ENCODE peak calls at places on chromosome 4, in four cellular contexts. Q is HepG2, O is GM12878, Z is SK-N-SH. N is an unnamed sample.

GRCh38 chr4:158760866-158761265 is 8.0 kb upstream of the FNIP2 start:
- DNase-seq in Q (no peak), O (no peak), Z (no peak), N (no peak)

GRCh38 chr4:113316879-113317278 is 267.4 kb downstream of the ANK2 start:
- DNase-seq in Q (no peak), O (peak), Z (peak), N (no peak)

GRCh38 chr4:128061566-128062536 is 739 bp downstream of the LARP1B start:
- DNase-seq in Q (peak), O (no peak), Z (peak), N (peak)

GRCh38 chr4:45063166-45063565 is 336.8 kb upstream of the GNPDA2 start:
- DNase-seq in Q (no peak), O (no peak), Z (no peak), N (no peak)

GRCh38 chr4:212438-213174 is 88.3 kb downstream of the ZNF718 start:
- DNase-seq in Q (no peak), O (no peak), Z (peak), N (peak)

GRCh38 chr4:76214269-76214628 is 625 bp upstream of the SCARB2 start:
- DNase-seq in Q (no peak), O (no peak), Z (no peak), N (no peak)

GRCh38 chr4:78297075-78297815 is 240.1 kb downstream of the FRAS1 start:
- DNase-seq in Q (no peak), O (peak), Z (no peak), N (no peak)

GRCh38 chr4:59247032-59247431 is 1953.1 kb upstream of the ADGRL3 start:
- DNase-seq in Q (peak), O (no peak), Z (peak), N (no peak)

GRCh38 chr4:74230902-74231499 is 73.1 kb downstream of the MTHFD2L start:
- DNase-seq in Q (no peak), O (no peak), Z (no peak), N (no peak)

GRCh38 chr4:156934259-156934635 is 37.4 kb downstream of the PDGFC start:
- DNase-seq in Q (no peak), O (no peak), Z (no peak), N (no peak)

GRCh38 chr4:183142566-183143545 is 43.8 kb downstream of the WWC2 start:
- DNase-seq in Q (no peak), O (no peak), Z (peak), N (no peak)

GRCh38 chr4:187464561-187464960 is 531.0 kb upstream of the ZFP42 start:
- DNase-seq in Q (no peak), O (no peak), Z (no peak), N (no peak)

GRCh38 chr4:30837131-30837539 is 117.0 kb downstream of the PCDH7 start:
- DNase-seq in Q (no peak), O (no peak), Z (no peak), N (no peak)

GRCh38 chr4:61201562-61202099 is 1.5 kb downstream of the ADGRL3 start:
- DNase-seq in Q (no peak), O (no peak), Z (peak), N (no peak)

GRCh38 chr4:61200195-61200990 is at the start of gene ADGRL3:
- DNase-seq in Q (no peak), O (no peak), Z (peak), N (no peak)

GRCh38 chr4:61202638-61203495 is 2.7 kb downstream of the ADGRL3 start:
- DNase-seq in Q (no peak), O (no peak), Z (peak), N (no peak)

GRCh38 chr4:61200991-61201526 is 933 bp downstream of the ADGRL3 start:
- DNase-seq in Q (no peak), O (no peak), Z (peak), N (no peak)

DNA sequence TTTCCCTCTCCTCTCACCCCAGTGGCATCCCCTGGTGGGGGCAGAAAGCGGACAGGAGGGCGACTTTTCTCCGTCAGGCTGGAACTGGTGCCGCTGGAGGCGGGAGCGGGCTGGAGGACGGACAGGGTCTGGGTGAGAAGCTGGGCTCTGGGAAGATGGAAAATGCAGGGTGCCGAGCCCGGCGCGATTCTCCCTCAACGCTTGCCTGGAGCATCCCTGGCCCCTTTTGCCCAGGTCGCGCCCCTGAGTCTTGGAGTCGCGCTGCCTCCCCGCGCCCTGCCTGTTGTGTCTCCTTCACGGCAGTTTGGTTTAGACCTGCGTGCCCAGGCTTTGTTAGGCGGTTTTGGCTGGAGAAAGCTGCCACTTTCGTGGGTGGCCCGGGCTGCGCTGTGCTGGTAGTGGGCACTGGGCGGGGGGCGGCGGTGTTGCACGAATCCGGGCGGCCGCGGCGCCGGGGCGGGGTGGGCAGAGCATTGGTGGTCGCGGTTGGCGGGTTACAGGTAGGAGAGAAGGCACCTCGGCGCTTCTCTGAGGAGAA is 2.0 kb downstream of the ADGRL3 start:
- DNase-seq in Q (no peak), O (no peak), Z (peak), N (no peak)
- TF ChIP-seq MXI1 in Q (no peak), O (no peak), Z (no peak), N (no peak)

GRCh38 chr4:10620935-10621488 is 63.6 kb downstream of the CLNK start:
- DNase-seq in Q (no peak), O (no peak), Z (no peak), N (no peak)

GRCh38 chr4:10622728-10623127 is 61.8 kb downstream of the CLNK start:
- DNase-seq in Q (no peak), O (peak), Z (no peak), N (no peak)

GRCh38 chr4:10623241-10623640 is 61.3 kb downstream of the CLNK start:
- DNase-seq in Q (no peak), O (no peak), Z (no peak), N (no peak)

GRCh38 chr4:10619220-10619619 is 65.3 kb downstream of the CLNK start:
- DNase-seq in Q (no peak), O (no peak), Z (no peak), N (no peak)

DNA sequence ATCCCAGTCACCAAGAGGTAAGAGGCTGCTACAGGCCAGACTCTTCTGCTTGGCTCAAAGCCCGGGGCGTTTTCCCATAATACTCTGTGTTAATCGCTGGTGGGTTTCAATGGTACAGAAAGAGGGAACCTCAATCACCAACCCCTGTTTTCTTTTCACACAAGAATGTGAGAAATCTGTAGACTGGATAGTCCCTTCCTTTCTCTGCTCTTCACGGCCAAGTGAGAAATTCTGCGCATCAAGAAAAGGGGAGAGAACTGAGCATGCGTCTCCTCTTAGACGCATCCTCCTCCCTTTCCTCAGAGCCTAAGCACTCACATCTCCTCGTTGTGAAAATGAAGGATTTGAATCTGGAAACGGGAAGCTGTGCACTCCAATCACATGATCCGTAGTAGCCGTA is 64.7 kb downstream of the CLNK start:
- DNase-seq in Q (no peak), O (no peak), Z (no peak), N (no peak)
- TF ChIP-seq SIN3A in Q (no peak), O (no peak), Z (no peak), N (no peak)

DNA sequence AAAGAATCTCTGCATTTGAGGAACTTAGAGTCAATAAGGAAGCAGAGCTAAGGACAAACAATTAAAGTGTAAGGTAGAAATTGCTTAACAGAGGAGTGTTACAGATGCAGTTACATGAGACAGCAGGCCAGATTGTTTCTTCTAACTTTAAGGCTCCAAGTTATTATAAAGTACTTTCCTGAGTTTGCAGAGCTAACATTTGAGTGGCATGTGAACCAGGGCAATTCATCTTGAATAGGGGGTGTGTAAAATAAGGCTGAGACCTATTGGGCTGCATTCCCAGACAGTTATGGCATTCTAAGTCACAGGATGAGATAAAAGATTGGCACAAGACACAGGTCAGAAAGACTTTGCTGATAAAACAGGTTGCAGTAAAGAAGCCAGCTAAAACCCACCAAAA is 7.6 kb upstream of the LNX1 start:
- DNase-seq in Q (no peak), O (no peak), Z (no peak), N (no peak)
- TF ChIP-seq FOXM1 in Q (no peak), O (no peak), Z (no peak), N (no peak)

GRCh38 chr4:172481802-172482508 is 668.8 kb downstream of the GALNTL6 start:
- DNase-seq in Q (no peak), O (no peak), Z (no peak), N (no peak)
- TF ChIP-seq MXI1 in Q (no peak), O (no peak), Z (no peak), N (no peak)

DNA sequence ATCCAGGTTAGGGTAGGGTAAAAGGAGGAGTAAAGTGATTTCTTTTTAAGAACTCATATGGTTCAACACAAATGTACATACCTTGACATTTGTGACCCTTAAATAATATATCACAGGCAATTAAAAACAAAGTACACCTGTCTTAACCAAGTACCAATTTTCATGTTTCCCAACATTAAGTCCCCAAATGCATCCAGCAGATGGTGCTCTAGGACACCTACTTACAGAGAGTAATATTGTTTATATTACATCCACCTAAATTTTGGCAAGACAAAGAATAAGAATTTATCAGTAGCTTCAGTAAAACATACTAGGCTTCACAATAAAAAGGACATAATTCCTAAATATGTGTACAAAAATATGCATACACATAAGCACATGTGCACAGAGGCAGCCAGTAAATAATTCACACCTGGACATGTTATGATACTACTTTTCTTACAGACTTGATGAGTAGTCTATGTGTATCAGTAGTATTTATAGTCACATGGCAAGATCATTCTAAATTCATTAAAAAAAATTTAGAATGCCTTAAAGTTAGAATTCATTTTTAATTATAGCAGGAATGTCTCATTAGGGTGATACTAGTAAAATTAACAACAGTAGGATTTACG is 219.7 kb downstream of the DCLK2 start:
- DNase-seq in Q (peak), O (peak), Z (peak), N (peak)
- TF ChIP-seq SIN3A in Q (no peak), O (no peak), Z (no peak), N (no peak)

GRCh38 chr4:1983846-1984405 is 24.8 kb downstream of the NELFA start:
- DNase-seq in Q (no peak), O (no peak), Z (no peak), N (no peak)
- TF ChIP-seq FOXM1 in Q (no peak), O (no peak), Z (no peak), N (no peak)

GRCh38 chr4:87911252-87911774 is 64.2 kb upstream of the SPP1 start:
- DNase-seq in Q (peak), O (no peak), Z (no peak), N (no peak)
- TF ChIP-seq MXI1 in Q (peak), O (no peak), Z (no peak), N (no peak)

GRCh38 chr4:25861951-25862410 is 807 bp downstream of the SEL1L3 start:
- DNase-seq in Q (no peak), O (no peak), Z (no peak), N (no peak)

GRCh38 chr4:25861422-25861926 is 1.3 kb downstream of the SEL1L3 start:
- DNase-seq in Q (no peak), O (no peak), Z (no peak), N (peak)

GRCh38 chr4:25863347-25863784 is 578 bp upstream of the SEL1L3 start:
- DNase-seq in Q (no peak), O (no peak), Z (peak), N (no peak)

GRCh38 chr4:25863906-25864418 is 1.2 kb upstream of the SEL1L3 start:
- DNase-seq in Q (no peak), O (no peak), Z (no peak), N (no peak)

GRCh38 chr4:25862411-25863346 is at the start of gene SEL1L3:
- DNase-seq in Q (no peak), O (no peak), Z (peak), N (peak)
- TF ChIP-seq SIN3A in Q (no peak), O (no peak), Z (no peak), N (no peak)

N was measured in K562.